ENCODE peak calls at places on chromosomes 5 and 9, in seven cellular contexts. O, N, R, B, T, W and P are unnamed samples.

GRCh38 chr5:143985832-143986485 is 174.0 kb downstream of the HMHB1 start:
- DNase-seq in O (no peak), N (no peak), R (no peak), B (peak), T (peak), W (peak), P (no peak)

GRCh38 chr5:180598797-180599589 is 7.7 kb upstream of the SCGB3A1 start:
- DNase-seq in O (no peak), N (no peak), R (no peak), B (no peak), T (no peak), W (no peak), P (no peak)

GRCh38 chr5:16192311-16192710 is 12.7 kb upstream of the MARCHF11 start:
- DNase-seq in O (no peak), N (no peak), R (no peak), B (no peak), T (no peak), W (no peak), P (no peak)

GRCh38 chr5:107937198-107937597 is 266.5 kb upstream of the EFNA5 start:
- DNase-seq in O (no peak), N (no peak), R (no peak), B (no peak), T (no peak), W (no peak), P (no peak)

GRCh38 chr5:149404746-149405549 is 25.9 kb upstream of the IL17B start:
- DNase-seq in O (no peak), N (no peak), R (no peak), B (peak), T (no peak), W (peak), P (no peak)

GRCh38 chr9:127187231-127187956 is 65.0 kb upstream of the ANGPTL2 start:
- DNase-seq in O (no peak), N (no peak), R (no peak), B (peak), T (peak), W (peak), P (no peak)

GRCh38 chr5:154829589-154830218 is 20.7 kb downstream of the FAXDC2 start:
- DNase-seq in O (no peak), N (peak), R (no peak), B (peak), T (peak), W (peak), P (no peak)

GRCh38 chr9:35914307-35914807 is 5.1 kb downstream of the SPAAR start:
- DNase-seq in O (no peak), N (no peak), R (no peak), B (peak), T (no peak), W (peak), P (no peak)

GRCh38 chr5:133873454-133873853 is 95.0 kb downstream of the C5orf15 start:
- DNase-seq in O (no peak), N (no peak), R (no peak), B (no peak), T (no peak), W (no peak), P (no peak)

GRCh38 chr9:589723-590122 is 251.8 kb upstream of the DMRT1 start:
- DNase-seq in O (no peak), N (no peak), R (no peak), B (no peak), T (no peak), W (peak), P (no peak)

GRCh38 chr9:3662671-3663070 is 136.9 kb upstream of the RFX3 start:
- DNase-seq in O (no peak), N (no peak), R (no peak), B (no peak), T (peak), W (peak), P (no peak)